ENCODE peak calls at places on chromosomes 2 and 18, in six cellular contexts. Y, B, E, P, J and Z are unnamed samples.

GRCh38 chr18:7904529-7904928 is 337.4 kb downstream of the PTPRM start:
- DNase-seq in Y (peak; percentile 67), B (no peak), E (no peak), P (no peak), J (no peak), Z (peak; percentile 78)

GRCh38 chr18:3002766-3003165 is 10.2 kb downstream of the LPIN2 start:
- DNase-seq in Y (no peak), B (no peak), E (no peak), P (no peak), J (no peak), Z (no peak)

GRCh38 chr18:49647496-49648168 is 85.8 kb downstream of the LIPG start:
- DNase-seq in Y (no peak), B (no peak), E (no peak), P (no peak), J (no peak), Z (no peak)

GRCh38 chr2:7539077-7539476 is 621.9 kb downstream of the RNF144A start:
- DNase-seq in Y (no peak), B (no peak), E (no peak), P (no peak), J (no peak), Z (no peak)

GRCh38 chr2:10185755-10186154 is 63.2 kb downstream of the RRM2 start:
- DNase-seq in Y (no peak), B (no peak), E (no peak), P (no peak), J (no peak), Z (no peak)

GRCh38 chr2:73925033-73925704 is 1.5 kb upstream of the DGUOK start:
- DNase-seq in Y (no peak), B (no peak), E (no peak), P (peak; percentile 21), J (no peak), Z (no peak)

GRCh38 chr18:59139291-59139614 is 431 bp upstream of the SEC11C start:
- DNase-seq in Y (peak; percentile 54), B (peak; percentile 91), E (peak; percentile 92), P (peak; percentile 93), J (peak; percentile 84), Z (peak; percentile 44)

GRCh38 chr2:224404766-224405165 is 2.9 kb upstream of the FAM124B start:
- DNase-seq in Y (no peak), B (no peak), E (no peak), P (no peak), J (no peak), Z (no peak)

GRCh38 chr2:101410716-101411115 is 23.4 kb upstream of the CREG2 start:
- DNase-seq in Y (no peak), B (no peak), E (peak; percentile 94), P (no peak), J (no peak), Z (no peak)

GRCh38 chr2:232419245-232420072 is 12.8 kb downstream of the ALPG start:
- DNase-seq in Y (no peak), B (no peak), E (no peak), P (no peak), J (no peak), Z (no peak)

GRCh38 chr2:68230246-68231060 is 21.9 kb downstream of the PPP3R1 start:
- DNase-seq in Y (no peak), B (no peak), E (no peak), P (no peak), J (no peak), Z (no peak)

GRCh38 chr2:222708274-222708710 is 36.8 kb downstream of the MOGAT1 start:
- DNase-seq in Y (peak; percentile 32), B (peak; percentile 47), E (no peak), P (peak; percentile 59), J (peak; percentile 69), Z (no peak)

GRCh38 chr2:32715981-32716380 is 88.1 kb downstream of the TTC27 start:
- DNase-seq in Y (no peak), B (no peak), E (no peak), P (no peak), J (no peak), Z (no peak)

GRCh38 chr2:46268196-46268595 is 29.0 kb upstream of the EPAS1 start:
- DNase-seq in Y (no peak), B (no peak), E (no peak), P (peak; percentile 57), J (no peak), Z (no peak)

GRCh38 chr2:185782223-185782769 is 43.7 kb downstream of the FSIP2 start:
- DNase-seq in Y (no peak), B (no peak), E (no peak), P (no peak), J (no peak), Z (no peak)

GRCh38 chr2:15907461-15908324 is 32.7 kb upstream of the MYCN start:
- DNase-seq in Y (no peak), B (no peak), E (no peak), P (no peak), J (no peak), Z (no peak)

GRCh38 chr2:150624001-150624401 is 136.5 kb upstream of the RND3 start:
- DNase-seq in Y (no peak), B (no peak), E (peak; percentile 17), P (peak; percentile 45), J (no peak), Z (no peak)